ENCODE peak calls at places on chromosomes 2 and 18, in four cellular contexts. Z is HepG2, X is K562, S is H1. Y is an unnamed sample.

GRCh38 chr18:27615345-27615844 is 430.3 kb upstream of the CHST9 start:
- DNase-seq in X (no peak), Z (no peak), S (no peak), Y (no peak)

GRCh38 chr2:16537347-16537746 is 128.3 kb downstream of the CYRIA start:
- DNase-seq in X (no peak), S (no peak), Z (no peak), Y (no peak)

GRCh38 chr2:430280-431040 is 142.6 kb upstream of the ALKAL2 start:
- DNase-seq in Z (no peak), S (no peak), X (no peak), Y (no peak)

GRCh38 chr2:96241901-96242611 is 23.7 kb downstream of the TMEM127 start:
- DNase-seq in Z (no peak), X (no peak), S (no peak), Y (no peak)

GRCh38 chr2:128315122-128315828 is 3.4 kb downstream of the HS6ST1 start:
- DNase-seq in Z (no peak), S (no peak), X (no peak), Y (no peak)

GRCh38 chr2:110126926-110127325 is 11.3 kb upstream of the MALL start:
- DNase-seq in X (no peak), Z (peak; percentile 25), S (no peak), Y (no peak)

GRCh38 chr2:212402316-212402715 is 136.3 kb downstream of the ERBB4 start:
- DNase-seq in X (no peak), Z (no peak), S (no peak), Y (no peak)

GRCh38 chr2:5839563-5839962 is 147.4 kb downstream of the SOX11 start:
- DNase-seq in X (no peak), S (no peak), Z (no peak), Y (no peak)

GRCh38 chr2:161269111-161269510 is 39.1 kb upstream of the PSMD14 start:
- DNase-seq in X (no peak), Z (no peak), S (no peak), Y (no peak)

GRCh38 chr18:68262697-68263293 is 452.1 kb downstream of the TMX3 start:
- DNase-seq in S (no peak), X (no peak), Z (no peak), Y (no peak)

GRCh38 chr2:241739177-241739576 is 4.7 kb downstream of the D2HGDH start:
- DNase-seq in S (no peak), Z (no peak), X (no peak), Y (no peak)

GRCh38 chr2:111678161-111678560 is 205.8 kb downstream of the ANAPC1 start:
- DNase-seq in S (no peak), X (no peak), Z (no peak), Y (no peak)

GRCh38 chr2:11407413-11407812 is 58.5 kb downstream of the E2F6 start:
- DNase-seq in S (no peak), Z (no peak), X (no peak), Y (no peak)

GRCh38 chr2:232776435-232776834 is at the start of gene KCNJ13:
- DNase-seq in S (no peak), X (no peak), Z (no peak), Y (no peak)

GRCh38 chr18:22844184-22844583 is 88.9 kb upstream of the RBBP8 start:
- DNase-seq in X (no peak), S (no peak), Z (no peak), Y (peak; percentile 6)

GRCh38 chr2:189255711-189256110 is 76.2 kb upstream of the COL5A2 start:
- DNase-seq in S (no peak), X (no peak), Z (no peak), Y (no peak)

GRCh38 chr2:207772081-207772843 is 2.6 kb upstream of the FZD5 start:
- DNase-seq in S (no peak), X (peak; percentile 96), Z (no peak), Y (peak; percentile 47)

GRCh38 chr2:136056077-136056688 is 61.8 kb downstream of the CXCR4 start:
- DNase-seq in X (no peak), Z (no peak), S (no peak), Y (no peak)

GRCh38 chr2:192741889-192742288 is 547.2 kb upstream of the TMEFF2 start:
- DNase-seq in X (no peak), Z (peak; percentile 29), S (no peak), Y (no peak)

GRCh38 chr2:30190637-30191036 is 40.7 kb upstream of the LBH start:
- DNase-seq in S (no peak), X (no peak), Z (no peak), Y (no peak)

GRCh38 chr18:37471619-37472018 is 94.0 kb downstream of the CELF4 start:
- DNase-seq in X (no peak), Z (no peak), S (no peak), Y (no peak)

GRCh38 chr18:37470986-37471385 is 94.6 kb downstream of the CELF4 start:
- DNase-seq in X (no peak), Z (no peak), S (no peak), Y (no peak)

GRCh38 chr18:37476611-37477295 is 88.8 kb downstream of the CELF4 start:
- DNase-seq in Z (no peak), X (no peak), S (no peak), Y (no peak)

GRCh38 chr18:37481058-37481457 is 84.5 kb downstream of the CELF4 start:
- DNase-seq in S (no peak), X (no peak), Z (no peak), Y (no peak)

GRCh38 chr18:37476182-37476581 is 89.4 kb downstream of the CELF4 start:
- DNase-seq in X (peak; percentile 65), S (peak; percentile 79), Z (peak; percentile 15), Y (peak; percentile 9)
- TF ChIP-seq JUN in X (no peak), S (no peak), Z (no peak), Y (no peak)

GRCh38 chr2:205990104-205990503 is 95.9 kb downstream of the INO80D start:
- DNase-seq in Z (no peak), S (peak; percentile 29), X (no peak), Y (no peak)
- TF ChIP-seq EP300 in Z (no peak), S (no peak), X (no peak), Y (no peak)

GRCh38 chr18:2337552-2338141 is 233.7 kb downstream of the METTL4 start:
- DNase-seq in X (peak; percentile 60), Z (peak; percentile 17), S (peak; percentile 67), Y (peak; percentile 29)
- TF ChIP-seq CHD2 in X (no peak), Z (no peak), S (no peak), Y (no peak)

GRCh38 chr2:217823626-217824025 is 179.2 kb downstream of the TNS1 start:
- DNase-seq in X (no peak), S (no peak), Z (no peak), Y (no peak)

GRCh38 chr2:217826505-217826904 is 176.3 kb downstream of the TNS1 start:
- DNase-seq in S (no peak), X (no peak), Z (no peak), Y (no peak)

GRCh38 chr2:217824223-217824622 is 178.6 kb downstream of the TNS1 start:
- DNase-seq in S (no peak), X (no peak), Z (no peak), Y (no peak)

GRCh38 chr2:217827430-217828201 is 175.2 kb downstream of the TNS1 start:
- DNase-seq in S (no peak), Z (no peak), X (peak; percentile 84), Y (no peak)

GRCh38 chr2:217825469-217826235 is 177.1 kb downstream of the TNS1 start:
- DNase-seq in X (no peak), S (no peak), Z (no peak), Y (no peak)
- TF ChIP-seq JUN in X (no peak), S (no peak), Z (no peak), Y (no peak)

GRCh38 chr2:180679693-180680092 is 300.7 kb upstream of the UBE2E3 start:
- DNase-seq in X (no peak), S (no peak), Z (no peak), Y (no peak)
- TF ChIP-seq EP300 in X (no peak), S (no peak), Z (no peak), Y (no peak)

DNA sequence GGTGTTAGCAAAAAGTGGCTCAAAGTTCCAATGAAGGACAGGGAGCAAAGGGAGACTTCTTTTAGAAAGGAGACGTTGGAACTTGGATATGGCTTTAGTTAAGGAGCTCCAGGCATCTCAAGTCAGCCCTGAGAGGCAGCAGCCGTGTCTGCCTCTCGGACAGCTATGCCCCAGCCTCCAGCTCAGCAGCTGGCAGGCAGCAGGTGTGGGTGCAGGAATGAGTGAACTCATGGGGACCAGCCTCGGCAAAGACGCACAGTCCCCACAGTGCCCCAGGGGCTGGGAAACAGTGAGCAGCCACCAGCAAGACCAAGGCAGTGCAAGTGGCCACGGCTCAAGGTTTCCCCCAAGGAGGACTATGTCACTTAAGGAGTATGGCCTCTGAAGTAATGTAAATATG is 1.6 kb upstream of the LRRFIP1 start:
- DNase-seq in Z (no peak), S (no peak), X (no peak), Y (no peak)
- TF ChIP-seq CHD2 in Z (no peak), S (no peak), X (no peak), Y (no peak)